ENCODE peak calls at places on chromosomes 13 and 19, in four cellular contexts. One of them, this sample, is unnamed.

GRCh38 chr19:18832331-18833140 is 777 bp downstream of the UPF1 start:
- DNase-seq in lower leg skin: no peak
- DNase-seq in AG09319: no peak
- DNase-seq in adrenal gland: peak
- DNase-seq in this sample: no peak

GRCh38 chr19:38081547-38082255 is 142.3 kb downstream of the DPF1 start:
- DNase-seq in lower leg skin: no peak
- DNase-seq in AG09319: no peak
- DNase-seq in adrenal gland: no peak
- DNase-seq in this sample: no peak

GRCh38 chr19:5273782-5274181 is 66.8 kb downstream of the PTPRS start:
- DNase-seq in lower leg skin: no peak
- DNase-seq in AG09319: no peak
- DNase-seq in adrenal gland: no peak
- DNase-seq in this sample: no peak

GRCh38 chr19:55301459-55302331 is 17.9 kb downstream of the BRSK1 start:
- DNase-seq in lower leg skin: peak
- DNase-seq in AG09319: peak
- DNase-seq in adrenal gland: peak
- DNase-seq in this sample: peak

GRCh38 chr13:66468656-66469055 is 761.5 kb downstream of the PCDH9 start:
- DNase-seq in lower leg skin: no peak
- DNase-seq in AG09319: no peak
- DNase-seq in adrenal gland: no peak
- DNase-seq in this sample: no peak

GRCh38 chr19:34135033-34135370 is 37.3 kb upstream of the LSM14A start:
- DNase-seq in lower leg skin: no peak
- DNase-seq in AG09319: no peak
- DNase-seq in adrenal gland: no peak
- DNase-seq in this sample: no peak

GRCh38 chr19:10416380-10417257 is 3.7 kb upstream of the PDE4A start:
- DNase-seq in lower leg skin: peak
- DNase-seq in AG09319: peak
- DNase-seq in adrenal gland: peak
- DNase-seq in this sample: peak

GRCh38 chr13:107678075-107678689 is 537.2 kb downstream of the LIG4 start:
- DNase-seq in lower leg skin: no peak
- DNase-seq in AG09319: no peak
- DNase-seq in adrenal gland: no peak
- DNase-seq in this sample: no peak

GRCh38 chr13:111114362-111115050 is 604 bp upstream of the ARHGEF7 start:
- DNase-seq in lower leg skin: peak
- DNase-seq in AG09319: no peak
- DNase-seq in adrenal gland: peak
- DNase-seq in this sample: peak

GRCh38 chr13:114119196-114119595 is 13.2 kb downstream of the RASA3 start:
- DNase-seq in lower leg skin: no peak
- DNase-seq in AG09319: peak
- DNase-seq in adrenal gland: no peak
- DNase-seq in this sample: no peak

GRCh38 chr19:49864890-49865289 is 2.5 kb downstream of the PNKP start:
- DNase-seq in lower leg skin: no peak
- DNase-seq in AG09319: no peak
- DNase-seq in adrenal gland: no peak
- DNase-seq in this sample: peak

GRCh38 chr13:97466782-97467181 is 32.8 kb downstream of the RAP2A start:
- DNase-seq in lower leg skin: no peak
- DNase-seq in AG09319: no peak
- DNase-seq in adrenal gland: no peak
- DNase-seq in this sample: no peak

GRCh38 chr19:13215572-13216380 is 65.6 kb downstream of the IER2 start:
- DNase-seq in lower leg skin: no peak
- DNase-seq in AG09319: no peak
- DNase-seq in adrenal gland: no peak
- DNase-seq in this sample: no peak

GRCh38 chr13:41064493-41064892 is 3.2 kb downstream of the WBP4 start:
- DNase-seq in lower leg skin: no peak
- DNase-seq in AG09319: no peak
- DNase-seq in adrenal gland: no peak
- DNase-seq in this sample: no peak

GRCh38 chr13:100497394-100497793 is 91.2 kb downstream of the GGACT start:
- DNase-seq in lower leg skin: no peak
- DNase-seq in AG09319: no peak
- DNase-seq in adrenal gland: no peak
- DNase-seq in this sample: no peak

GRCh38 chr19:38036707-38037106 is 129.7 kb downstream of the SIPA1L3 start:
- DNase-seq in lower leg skin: no peak
- DNase-seq in AG09319: no peak
- DNase-seq in adrenal gland: no peak
- DNase-seq in this sample: no peak

GRCh38 chr19:58406818-58407657 is 1.4 kb upstream of the ZNF584 start:
- DNase-seq in lower leg skin: no peak
- DNase-seq in AG09319: no peak
- DNase-seq in adrenal gland: no peak
- DNase-seq in this sample: no peak

GRCh38 chr13:78601124-78601885 is 2.0 kb downstream of the POU4F1 start:
- DNase-seq in lower leg skin: no peak
- DNase-seq in AG09319: no peak
- DNase-seq in adrenal gland: no peak
- DNase-seq in this sample: peak

GRCh38 chr19:15379996-15380647 is 535 bp upstream of the AKAP8 start:
- DNase-seq in lower leg skin: peak
- DNase-seq in AG09319: no peak
- DNase-seq in adrenal gland: peak
- DNase-seq in this sample: no peak

GRCh38 chr19:33064778-33065550 is at the start of gene RHPN2:
- DNase-seq in lower leg skin: no peak
- DNase-seq in AG09319: no peak
- DNase-seq in adrenal gland: peak
- DNase-seq in this sample: peak

GRCh38 chr19:35247526-35248309 is 1.1 kb upstream of the LSR start:
- DNase-seq in lower leg skin: peak
- DNase-seq in AG09319: no peak
- DNase-seq in adrenal gland: peak
- DNase-seq in this sample: no peak
- TF ChIP-seq CTCF in lower leg skin: no peak
- TF ChIP-seq CTCF in AG09319: no peak
- TF ChIP-seq CTCF in adrenal gland: peak
- TF ChIP-seq CTCF in this sample: no peak

GRCh38 chr13:51729853-51730553 is 74.0 kb downstream of the DHRS12 start:
- DNase-seq in lower leg skin: peak
- DNase-seq in AG09319: no peak
- DNase-seq in adrenal gland: peak
- DNase-seq in this sample: no peak
- TF ChIP-seq CTCF in lower leg skin: no peak
- TF ChIP-seq CTCF in AG09319: no peak
- TF ChIP-seq CTCF in adrenal gland: no peak
- TF ChIP-seq CTCF in this sample: no peak

DNA sequence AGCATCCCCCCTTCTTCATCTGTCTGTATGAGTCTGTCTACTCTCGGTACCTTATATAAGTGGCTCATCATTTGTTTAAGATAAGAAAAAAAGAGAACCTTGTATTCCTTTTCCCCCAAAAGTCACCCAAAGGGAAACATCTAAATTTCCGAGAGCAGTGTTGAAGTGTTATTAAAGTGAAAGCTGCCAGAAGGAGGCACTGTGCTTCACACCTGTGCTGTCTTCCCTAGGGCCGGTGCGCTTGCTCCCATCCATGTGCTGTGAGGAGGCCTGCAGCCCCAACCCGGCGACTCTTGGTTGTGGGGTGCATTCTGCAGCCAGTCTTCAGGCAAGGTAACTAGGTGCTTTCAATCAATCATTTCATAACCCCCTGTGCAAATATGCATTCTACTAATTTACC is 97.5 kb downstream of the TNFRSF19 start:
- DNase-seq in lower leg skin: no peak
- DNase-seq in AG09319: no peak
- DNase-seq in adrenal gland: no peak
- DNase-seq in this sample: no peak
- TF ChIP-seq CTCF in lower leg skin: no peak
- TF ChIP-seq CTCF in AG09319: no peak
- TF ChIP-seq CTCF in adrenal gland: no peak
- TF ChIP-seq CTCF in this sample: no peak

GRCh38 chr13:32790731-32791130 is 204.5 kb downstream of the PDS5B start:
- DNase-seq in lower leg skin: no peak
- DNase-seq in AG09319: no peak
- DNase-seq in adrenal gland: no peak
- DNase-seq in this sample: no peak
- TF ChIP-seq CTCF in lower leg skin: no peak
- TF ChIP-seq CTCF in AG09319: no peak
- TF ChIP-seq CTCF in adrenal gland: no peak
- TF ChIP-seq CTCF in this sample: no peak

GRCh38 chr19:51026554-51026831 is at the start of gene KLK11:
- DNase-seq in lower leg skin: no peak
- DNase-seq in AG09319: no peak
- DNase-seq in adrenal gland: no peak
- DNase-seq in this sample: no peak

GRCh38 chr19:51025809-51026553 is 435 bp downstream of the KLK11 start:
- DNase-seq in lower leg skin: no peak
- DNase-seq in AG09319: no peak
- DNase-seq in adrenal gland: no peak
- DNase-seq in this sample: no peak

GRCh38 chr19:51023946-51024345 is 2.5 kb downstream of the KLK11 start:
- DNase-seq in lower leg skin: no peak
- DNase-seq in AG09319: no peak
- DNase-seq in adrenal gland: no peak
- DNase-seq in this sample: no peak

GRCh38 chr19:51025401-51025800 is 1.0 kb downstream of the KLK11 start:
- DNase-seq in lower leg skin: no peak
- DNase-seq in AG09319: no peak
- DNase-seq in adrenal gland: no peak
- DNase-seq in this sample: no peak

GRCh38 chr19:51024924-51025323 is 1.5 kb downstream of the KLK11 start:
- DNase-seq in lower leg skin: no peak
- DNase-seq in AG09319: no peak
- DNase-seq in adrenal gland: no peak
- DNase-seq in this sample: no peak
- TF ChIP-seq CTCF in lower leg skin: no peak
- TF ChIP-seq CTCF in AG09319: no peak
- TF ChIP-seq CTCF in adrenal gland: no peak
- TF ChIP-seq CTCF in this sample: no peak

GRCh38 chr19:16660763-16661479 is at the start of gene TMEM38A:
- DNase-seq in lower leg skin: peak
- DNase-seq in AG09319: no peak
- DNase-seq in adrenal gland: peak
- DNase-seq in this sample: peak

GRCh38 chr19:16657384-16657783 is 2.6 kb downstream of the SMIM7 start:
- DNase-seq in lower leg skin: no peak
- DNase-seq in AG09319: no peak
- DNase-seq in adrenal gland: no peak
- DNase-seq in this sample: no peak

GRCh38 chr19:16659464-16659831 is 496 bp downstream of the SMIM7 start:
- DNase-seq in lower leg skin: no peak
- DNase-seq in AG09319: no peak
- DNase-seq in adrenal gland: no peak
- DNase-seq in this sample: no peak

GRCh38 chr19:16661480-16662034 is 618 bp downstream of the TMEM38A start:
- DNase-seq in lower leg skin: peak
- DNase-seq in AG09319: no peak
- DNase-seq in adrenal gland: peak
- DNase-seq in this sample: no peak

DNA sequence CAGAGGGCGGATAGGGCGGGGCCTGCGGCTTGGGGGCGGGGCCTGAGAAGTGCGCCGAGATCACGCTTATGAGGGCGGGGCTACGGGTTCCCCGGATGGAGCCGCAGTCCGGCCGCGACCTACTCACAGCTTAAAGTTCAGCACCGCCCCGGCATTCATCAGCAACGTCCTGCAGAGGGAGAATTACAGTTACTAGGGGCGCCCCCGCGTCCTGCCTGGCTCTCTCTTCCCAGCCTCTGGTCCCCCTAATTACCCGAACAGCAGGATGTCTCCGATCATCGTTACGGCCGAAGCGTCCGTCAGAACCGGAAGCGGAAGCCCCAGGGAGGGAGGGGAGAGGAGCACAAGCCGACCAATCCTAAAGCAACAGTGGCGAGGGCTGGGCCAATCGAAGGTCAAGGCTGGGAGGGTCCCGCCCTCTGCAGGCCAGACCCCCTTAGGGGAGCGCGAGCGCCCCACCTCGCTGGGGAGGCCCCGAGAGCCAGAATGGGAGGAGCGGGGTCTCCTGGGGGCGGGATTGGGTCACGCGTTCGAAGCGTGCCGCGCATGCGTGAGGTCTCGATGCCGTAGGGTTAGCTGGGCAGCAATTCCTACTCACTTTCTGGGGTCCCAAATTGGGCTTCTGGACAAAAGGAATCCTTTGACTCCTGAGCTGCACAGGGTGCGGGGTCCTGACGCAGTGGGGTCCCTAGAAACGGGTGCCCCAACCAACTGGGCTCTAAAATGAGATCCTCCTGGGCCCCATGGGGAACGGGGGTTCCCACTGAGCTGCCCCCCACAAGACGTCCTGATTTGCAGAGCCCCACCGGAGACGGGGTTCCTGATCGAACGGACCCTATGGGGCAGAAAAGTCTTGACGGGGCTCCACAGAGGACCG is at the start of gene SMIM7:
- DNase-seq in lower leg skin: peak
- DNase-seq in AG09319: peak
- DNase-seq in adrenal gland: peak
- DNase-seq in this sample: peak
- TF ChIP-seq CTCF in lower leg skin: no peak
- TF ChIP-seq CTCF in AG09319: peak
- TF ChIP-seq CTCF in adrenal gland: no peak
- TF ChIP-seq CTCF in this sample: no peak

GRCh38 chr19:35479278-35479677 is 11.0 kb downstream of the KRTDAP start:
- DNase-seq in lower leg skin: no peak
- DNase-seq in AG09319: no peak
- DNase-seq in adrenal gland: no peak
- DNase-seq in this sample: no peak

GRCh38 chr19:35478794-35479193 is 11.5 kb downstream of the KRTDAP start:
- DNase-seq in lower leg skin: no peak
- DNase-seq in AG09319: no peak
- DNase-seq in adrenal gland: no peak
- DNase-seq in this sample: no peak

GRCh38 chr19:35471946-35472345 is 18.3 kb downstream of the KRTDAP start:
- DNase-seq in lower leg skin: no peak
- DNase-seq in AG09319: no peak
- DNase-seq in adrenal gland: no peak
- DNase-seq in this sample: no peak

GRCh38 chr19:35474104-35474503 is 16.2 kb downstream of the KRTDAP start:
- DNase-seq in lower leg skin: no peak
- DNase-seq in AG09319: no peak
- DNase-seq in adrenal gland: no peak
- DNase-seq in this sample: no peak

GRCh38 chr19:35476149-35476548 is 14.1 kb downstream of the KRTDAP start:
- DNase-seq in lower leg skin: no peak
- DNase-seq in AG09319: no peak
- DNase-seq in adrenal gland: no peak
- DNase-seq in this sample: no peak
- TF ChIP-seq CTCF in lower leg skin: no peak
- TF ChIP-seq CTCF in AG09319: no peak
- TF ChIP-seq CTCF in adrenal gland: no peak
- TF ChIP-seq CTCF in this sample: no peak

This sample was measured in HL-60.